ENCODE peak calls at places on chromosome 19, in eight cellular contexts. One of them, this sample, is unnamed.

GRCh38 chr19:661427-662196 is 1.4 kb downstream of the RNF126 start:
- DNase-seq in uterus: no peak
- DNase-seq in psoas muscle: no peak
- DNase-seq in MM.1S: peak
- DNase-seq in ACHN: no peak
- DNase-seq in thoracic aorta: no peak
- DNase-seq in astrocyte of the cerebellum: no peak
- DNase-seq in GM03348: peak
- DNase-seq in this sample: no peak

GRCh38 chr19:7395793-7396192 is 47.1 kb downstream of the ARHGEF18 start:
- DNase-seq in uterus: no peak
- DNase-seq in psoas muscle: no peak
- DNase-seq in MM.1S: peak
- DNase-seq in ACHN: no peak
- DNase-seq in thoracic aorta: no peak
- DNase-seq in astrocyte of the cerebellum: no peak
- DNase-seq in GM03348: no peak
- DNase-seq in this sample: no peak

GRCh38 chr19:47381653-47382279 is 32.7 kb downstream of the DHX34 start:
- DNase-seq in uterus: no peak
- DNase-seq in psoas muscle: no peak
- DNase-seq in MM.1S: no peak
- DNase-seq in ACHN: no peak
- DNase-seq in thoracic aorta: no peak
- DNase-seq in astrocyte of the cerebellum: no peak
- DNase-seq in GM03348: no peak
- DNase-seq in this sample: no peak

GRCh38 chr19:53910170-53910518 is 1.1 kb downstream of the CACNG7 start:
- DNase-seq in uterus: no peak
- DNase-seq in psoas muscle: peak
- DNase-seq in MM.1S: no peak
- DNase-seq in ACHN: no peak
- DNase-seq in thoracic aorta: no peak
- DNase-seq in astrocyte of the cerebellum: no peak
- DNase-seq in GM03348: no peak
- DNase-seq in this sample: no peak

GRCh38 chr19:45450042-45450380 is 17.8 kb upstream of the FOSB start:
- DNase-seq in uterus: no peak
- DNase-seq in psoas muscle: no peak
- DNase-seq in MM.1S: no peak
- DNase-seq in ACHN: no peak
- DNase-seq in thoracic aorta: no peak
- DNase-seq in astrocyte of the cerebellum: no peak
- DNase-seq in GM03348: no peak
- DNase-seq in this sample: no peak

GRCh38 chr19:44803442-44804428 is 5.2 kb upstream of the BCAM start:
- DNase-seq in uterus: no peak
- DNase-seq in psoas muscle: no peak
- DNase-seq in MM.1S: no peak
- DNase-seq in ACHN: no peak
- DNase-seq in thoracic aorta: no peak
- DNase-seq in astrocyte of the cerebellum: no peak
- DNase-seq in GM03348: no peak
- DNase-seq in this sample: no peak

GRCh38 chr19:795691-796581 is 1.3 kb upstream of the PTBP1 start:
- DNase-seq in uterus: peak
- DNase-seq in psoas muscle: no peak
- DNase-seq in MM.1S: no peak
- DNase-seq in ACHN: no peak
- DNase-seq in thoracic aorta: no peak
- DNase-seq in astrocyte of the cerebellum: no peak
- DNase-seq in GM03348: no peak
- DNase-seq in this sample: no peak

GRCh38 chr19:51799311-51799997 is 4.5 kb downstream of the FPR3 start:
- DNase-seq in uterus: peak
- DNase-seq in psoas muscle: peak
- DNase-seq in MM.1S: no peak
- DNase-seq in ACHN: peak
- DNase-seq in thoracic aorta: peak
- DNase-seq in astrocyte of the cerebellum: peak
- DNase-seq in GM03348: peak
- DNase-seq in this sample: peak

GRCh38 chr19:17339088-17339741 is 1.9 kb downstream of the GTPBP3 start:
- DNase-seq in uterus: no peak
- DNase-seq in psoas muscle: no peak
- DNase-seq in MM.1S: no peak
- DNase-seq in ACHN: no peak
- DNase-seq in thoracic aorta: no peak
- DNase-seq in astrocyte of the cerebellum: no peak
- DNase-seq in GM03348: no peak
- DNase-seq in this sample: no peak

GRCh38 chr19:6761053-6761676 is 6.1 kb downstream of the SH2D3A start:
- DNase-seq in uterus: no peak
- DNase-seq in psoas muscle: no peak
- DNase-seq in MM.1S: peak
- DNase-seq in ACHN: no peak
- DNase-seq in thoracic aorta: no peak
- DNase-seq in astrocyte of the cerebellum: no peak
- DNase-seq in GM03348: peak
- DNase-seq in this sample: peak

GRCh38 chr19:13032837-13033236 is 37.6 kb downstream of the NFIX start:
- DNase-seq in uterus: no peak
- DNase-seq in psoas muscle: no peak
- DNase-seq in MM.1S: no peak
- DNase-seq in ACHN: no peak
- DNase-seq in thoracic aorta: no peak
- DNase-seq in astrocyte of the cerebellum: no peak
- DNase-seq in GM03348: no peak
- DNase-seq in this sample: no peak

GRCh38 chr19:57559008-57559403 is 657 bp downstream of the ZNF550 start:
- DNase-seq in uterus: no peak
- DNase-seq in psoas muscle: no peak
- DNase-seq in MM.1S: peak
- DNase-seq in ACHN: no peak
- DNase-seq in thoracic aorta: no peak
- DNase-seq in astrocyte of the cerebellum: no peak
- DNase-seq in GM03348: peak
- DNase-seq in this sample: peak

GRCh38 chr19:52992109-52993004 is 21.4 kb upstream of the ERVV-1 start:
- DNase-seq in uterus: peak
- DNase-seq in psoas muscle: no peak
- DNase-seq in MM.1S: no peak
- DNase-seq in ACHN: no peak
- DNase-seq in thoracic aorta: no peak
- DNase-seq in astrocyte of the cerebellum: no peak
- DNase-seq in GM03348: peak
- DNase-seq in this sample: no peak

GRCh38 chr19:3194703-3195087 is 9.0 kb downstream of the NCLN start:
- DNase-seq in uterus: no peak
- DNase-seq in psoas muscle: no peak
- DNase-seq in MM.1S: no peak
- DNase-seq in ACHN: no peak
- DNase-seq in thoracic aorta: no peak
- DNase-seq in astrocyte of the cerebellum: no peak
- DNase-seq in GM03348: no peak
- DNase-seq in this sample: no peak

GRCh38 chr19:58544591-58545285 is 874 bp downstream of the TRIM28 start:
- DNase-seq in uterus: no peak
- DNase-seq in psoas muscle: no peak
- DNase-seq in MM.1S: peak
- DNase-seq in ACHN: peak
- DNase-seq in thoracic aorta: no peak
- DNase-seq in astrocyte of the cerebellum: no peak
- DNase-seq in GM03348: peak
- DNase-seq in this sample: no peak

GRCh38 chr19:46732966-46733692 is 12.7 kb upstream of the FKRP start:
- DNase-seq in uterus: no peak
- DNase-seq in psoas muscle: peak
- DNase-seq in MM.1S: no peak
- DNase-seq in ACHN: no peak
- DNase-seq in thoracic aorta: no peak
- DNase-seq in astrocyte of the cerebellum: no peak
- DNase-seq in GM03348: no peak
- DNase-seq in this sample: no peak

GRCh38 chr19:17281391-17282304 is at the start of gene ANKLE1:
- DNase-seq in uterus: no peak
- DNase-seq in psoas muscle: peak
- DNase-seq in MM.1S: no peak
- DNase-seq in ACHN: peak
- DNase-seq in thoracic aorta: no peak
- DNase-seq in astrocyte of the cerebellum: no peak
- DNase-seq in GM03348: peak
- DNase-seq in this sample: no peak

GRCh38 chr19:48194041-48194871 is 23.8 kb downstream of the ZSWIM9 start:
- DNase-seq in uterus: no peak
- DNase-seq in psoas muscle: no peak
- DNase-seq in MM.1S: no peak
- DNase-seq in ACHN: no peak
- DNase-seq in thoracic aorta: no peak
- DNase-seq in astrocyte of the cerebellum: no peak
- DNase-seq in GM03348: peak
- DNase-seq in this sample: no peak

GRCh38 chr19:11375143-11375948 is 880 bp downstream of the SWSAP1 start:
- DNase-seq in uterus: peak
- DNase-seq in psoas muscle: peak
- DNase-seq in MM.1S: peak
- DNase-seq in ACHN: peak
- DNase-seq in thoracic aorta: no peak
- DNase-seq in astrocyte of the cerebellum: no peak
- DNase-seq in GM03348: no peak
- DNase-seq in this sample: no peak

GRCh38 chr19:43105496-43105895 is 23.0 kb upstream of the PSG2 start:
- DNase-seq in uterus: no peak
- DNase-seq in psoas muscle: no peak
- DNase-seq in MM.1S: no peak
- DNase-seq in ACHN: no peak
- DNase-seq in thoracic aorta: no peak
- DNase-seq in astrocyte of the cerebellum: no peak
- DNase-seq in GM03348: no peak
- DNase-seq in this sample: no peak

GRCh38 chr19:4533334-4533733 is 1.7 kb downstream of the PLIN5 start:
- DNase-seq in uterus: no peak
- DNase-seq in psoas muscle: no peak
- DNase-seq in MM.1S: no peak
- DNase-seq in ACHN: no peak
- DNase-seq in thoracic aorta: no peak
- DNase-seq in astrocyte of the cerebellum: no peak
- DNase-seq in GM03348: no peak
- DNase-seq in this sample: no peak

GRCh38 chr19:14383898-14384669 is 2.8 kb downstream of the ADGRE5 start:
- DNase-seq in uterus: peak
- DNase-seq in psoas muscle: peak
- DNase-seq in MM.1S: no peak
- DNase-seq in ACHN: peak
- DNase-seq in thoracic aorta: no peak
- DNase-seq in astrocyte of the cerebellum: no peak
- DNase-seq in GM03348: peak
- DNase-seq in this sample: peak

GRCh38 chr19:48752511-48753365 is at the start of gene FUT1:
- DNase-seq in uterus: no peak
- DNase-seq in psoas muscle: peak
- DNase-seq in MM.1S: peak
- DNase-seq in ACHN: peak
- DNase-seq in thoracic aorta: no peak
- DNase-seq in astrocyte of the cerebellum: no peak
- DNase-seq in GM03348: peak
- DNase-seq in this sample: peak

GRCh38 chr19:33248954-33249613 is 23.4 kb upstream of the SLC7A10 start:
- DNase-seq in uterus: no peak
- DNase-seq in psoas muscle: peak
- DNase-seq in MM.1S: no peak
- DNase-seq in ACHN: no peak
- DNase-seq in thoracic aorta: no peak
- DNase-seq in astrocyte of the cerebellum: no peak
- DNase-seq in GM03348: no peak
- DNase-seq in this sample: peak

GRCh38 chr19:4369888-4370260 is 26.5 kb downstream of the MPND start:
- DNase-seq in uterus: no peak
- DNase-seq in psoas muscle: peak
- DNase-seq in MM.1S: peak
- DNase-seq in ACHN: no peak
- DNase-seq in thoracic aorta: no peak
- DNase-seq in astrocyte of the cerebellum: no peak
- DNase-seq in GM03348: no peak
- DNase-seq in this sample: no peak

GRCh38 chr19:19661675-19662251 is 1.7 kb downstream of the ATP13A1 start:
- DNase-seq in uterus: no peak
- DNase-seq in psoas muscle: no peak
- DNase-seq in MM.1S: no peak
- DNase-seq in ACHN: no peak
- DNase-seq in thoracic aorta: no peak
- DNase-seq in astrocyte of the cerebellum: no peak
- DNase-seq in GM03348: peak
- DNase-seq in this sample: no peak

GRCh38 chr19:10321874-10322835 is 6.3 kb upstream of the FDX2 start:
- DNase-seq in uterus: no peak
- DNase-seq in psoas muscle: no peak
- DNase-seq in MM.1S: no peak
- DNase-seq in ACHN: no peak
- DNase-seq in thoracic aorta: no peak
- DNase-seq in astrocyte of the cerebellum: no peak
- DNase-seq in GM03348: no peak
- DNase-seq in this sample: no peak